ENCODE peak calls at places on chromosomes 11 and 22, in eight cellular contexts. O is lower lobe of right lung, I is aorta, H is GM06990, S is GM23248, X is mesenchymal stem cell, V is left ventricle myocardium inferior, L is SK-N-SH. J is an unnamed sample.

GRCh38 chr22:47175151-47175760 is 412.8 kb downstream of the TBC1D22A start:
- DNase-seq in O (no peak), I (no peak), H (peak), S (peak), X (no peak), V (no peak), L (no peak), J (no peak)

GRCh38 chr11:69138265-69138664 is 17.5 kb upstream of the SMIM38 start:
- DNase-seq in O (no peak), I (no peak), H (no peak), S (peak), X (peak), V (no peak), L (no peak), J (no peak)

GRCh38 chr11:75276696-75277095 is 36.1 kb downstream of the TPBGL start:
- DNase-seq in O (no peak), I (no peak), H (no peak), S (no peak), X (no peak), V (no peak), L (no peak), J (no peak)

GRCh38 chr11:86473991-86474833 is 99.5 kb downstream of the CCDC81 start:
- DNase-seq in O (no peak), I (peak), H (no peak), S (peak), X (peak), V (peak), L (no peak), J (no peak)

GRCh38 chr22:46349681-46350080 is 14.2 kb downstream of the TRMU start:
- DNase-seq in O (peak), I (peak), H (no peak), S (no peak), X (no peak), V (no peak), L (no peak), J (no peak)

GRCh38 chr22:19822301-19823117 is 32.2 kb downstream of the GNB1L start:
- DNase-seq in O (peak), I (peak), H (no peak), S (no peak), X (no peak), V (no peak), L (peak), J (no peak)

GRCh38 chr11:71188886-71189767 is 63.2 kb downstream of the SHANK2 start:
- DNase-seq in O (no peak), I (peak), H (no peak), S (no peak), X (no peak), V (no peak), L (no peak), J (no peak)

GRCh38 chr11:127925430-127925829 is 661.9 kb downstream of the ETS1 start:
- DNase-seq in O (no peak), I (no peak), H (no peak), S (peak), X (no peak), V (no peak), L (no peak), J (no peak)

GRCh38 chr11:75189911-75190310 is 39.0 kb downstream of the SLCO2B1 start:
- DNase-seq in O (no peak), I (peak), H (no peak), S (peak), X (no peak), V (no peak), L (no peak), J (no peak)

GRCh38 chr11:134944986-134945385 is 532.9 kb upstream of the B3GAT1 start:
- DNase-seq in O (no peak), I (no peak), H (no peak), S (no peak), X (no peak), V (no peak), L (no peak), J (no peak)

GRCh38 chr11:81222491-81222890 is 1511.2 kb downstream of the FAM181B start:
- DNase-seq in O (no peak), I (no peak), H (no peak), S (no peak), X (no peak), V (no peak), L (no peak), J (no peak)

DNA sequence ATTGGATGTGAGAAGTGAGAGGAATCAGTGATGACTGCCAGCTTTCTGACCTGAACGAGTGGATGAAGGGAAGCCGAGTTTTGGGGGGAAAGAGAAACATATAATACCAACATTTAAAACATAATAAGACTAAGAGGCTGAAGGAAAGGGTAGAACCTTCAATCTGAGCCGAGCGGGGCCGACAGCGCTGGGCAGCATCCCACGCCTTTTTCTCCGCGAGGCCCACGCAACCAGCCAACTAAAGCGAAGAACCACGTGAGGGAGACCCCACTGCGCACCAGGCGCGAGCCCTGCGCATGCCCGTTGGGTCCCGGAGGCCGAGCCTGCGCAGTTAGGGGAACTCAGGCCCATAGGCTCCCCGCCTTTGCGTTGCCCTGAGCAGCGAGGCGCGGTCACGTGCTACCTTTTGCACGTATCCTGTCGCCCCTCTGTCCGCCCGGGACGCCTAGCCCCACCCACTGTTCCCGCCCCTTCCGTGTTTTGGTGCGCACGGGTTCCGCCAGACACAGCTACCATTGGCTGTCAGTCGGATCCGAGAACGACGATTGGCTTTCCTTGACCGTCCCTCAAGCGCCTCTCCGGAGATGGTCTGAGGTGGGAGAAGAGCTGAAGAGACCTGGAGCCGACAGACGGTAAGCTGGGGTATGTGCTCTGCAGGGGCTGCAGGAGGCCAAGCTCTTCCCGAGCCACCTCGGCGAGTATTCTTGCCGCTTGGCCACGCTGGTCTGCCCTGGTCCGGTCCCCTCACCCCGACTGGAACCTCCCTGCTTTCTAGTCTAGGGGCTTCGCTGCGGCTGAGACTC is at the start of gene HINFP:
- DNase-seq in O (peak), I (peak), H (peak), S (peak), X (peak), V (peak), L (peak), J (peak)
- H3K4me3 ChIP-seq in O (peak), I (peak), H (peak), S (peak), X (peak), V (peak), L (peak), J (peak)

GRCh38 chr22:36795633-36796032 is 19.7 kb upstream of the IFT27 start:
- DNase-seq in O (no peak), I (no peak), H (no peak), S (no peak), X (no peak), V (no peak), L (no peak), J (no peak)

GRCh38 chr22:36787594-36787993 is 11.7 kb upstream of the IFT27 start:
- DNase-seq in O (no peak), I (no peak), H (no peak), S (no peak), X (no peak), V (no peak), L (no peak), J (no peak)

DNA sequence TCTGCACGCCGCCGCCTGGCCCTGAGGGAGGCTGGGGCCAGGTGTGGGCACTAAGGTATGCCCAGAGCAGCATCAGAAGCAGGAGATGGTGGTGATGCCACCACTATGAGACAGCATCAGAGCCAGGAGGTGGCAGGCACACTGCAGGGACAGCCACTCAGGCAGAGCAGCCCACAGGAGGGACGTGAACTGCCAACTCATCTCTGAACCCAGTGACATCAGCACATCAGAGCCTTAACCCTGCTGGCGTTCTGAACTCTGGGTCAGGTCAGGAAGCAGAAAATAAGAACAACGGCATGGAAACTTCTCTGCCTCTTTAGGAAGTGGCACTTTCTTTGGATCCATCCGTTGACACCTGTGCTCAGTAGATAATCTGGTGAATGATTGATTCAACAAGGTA is 14.7 kb upstream of the IFT27 start:
- DNase-seq in O (no peak), I (no peak), H (peak), S (no peak), X (no peak), V (no peak), L (no peak), J (no peak)
- H3K4me3 ChIP-seq in O (no peak), I (no peak), H (no peak), S (no peak), X (no peak), V (no peak), L (no peak), J (no peak)

GRCh38 chr22:39437836-39438704 is 18.7 kb upstream of the MGAT3 start:
- DNase-seq in O (no peak), I (no peak), H (no peak), S (no peak), X (no peak), V (no peak), L (no peak), J (no peak)
- H3K4me3 ChIP-seq in O (peak), I (no peak), H (no peak), S (no peak), X (no peak), V (peak), L (no peak), J (no peak)

GRCh38 chr11:73001615-73002014 is 140.5 kb downstream of the FCHSD2 start:
- DNase-seq in O (no peak), I (no peak), H (no peak), S (no peak), X (no peak), V (no peak), L (no peak), J (no peak)

GRCh38 chr11:73009972-73010371 is 132.1 kb downstream of the FCHSD2 start:
- DNase-seq in O (no peak), I (no peak), H (no peak), S (no peak), X (no peak), V (no peak), L (no peak), J (no peak)

GRCh38 chr11:73003083-73003482 is 139.0 kb downstream of the FCHSD2 start:
- DNase-seq in O (no peak), I (no peak), H (peak), S (no peak), X (no peak), V (no peak), L (no peak), J (no peak)

GRCh38 chr11:73004088-73004487 is 138.0 kb downstream of the FCHSD2 start:
- DNase-seq in O (no peak), I (no peak), H (peak), S (no peak), X (no peak), V (no peak), L (no peak), J (no peak)
- H3K4me3 ChIP-seq in O (no peak), I (no peak), H (no peak), S (no peak), X (no peak), V (no peak), L (no peak), J (no peak)

GRCh38 chr11:1484061-1484671 is 2.4 kb downstream of the MOB2 start:
- DNase-seq in O (peak), I (peak), H (no peak), S (no peak), X (no peak), V (peak), L (no peak), J (no peak)

GRCh38 chr11:1486054-1486825 is at the start of gene MOB2:
- DNase-seq in O (peak), I (peak), H (no peak), S (no peak), X (no peak), V (peak), L (no peak), J (no peak)

GRCh38 chr11:1483445-1483961 is 3.1 kb downstream of the MOB2 start:
- DNase-seq in O (peak), I (peak), H (no peak), S (no peak), X (no peak), V (peak), L (no peak), J (no peak)

GRCh38 chr11:1485504-1485885 is 1.1 kb downstream of the MOB2 start:
- DNase-seq in O (peak), I (peak), H (no peak), S (no peak), X (no peak), V (peak), L (no peak), J (no peak)

GRCh38 chr11:1484716-1485503 is 1.7 kb downstream of the MOB2 start:
- DNase-seq in O (peak), I (peak), H (no peak), S (no peak), X (no peak), V (peak), L (no peak), J (no peak)
- H3K4me3 ChIP-seq in O (no peak), I (peak), H (no peak), S (no peak), X (no peak), V (peak), L (no peak), J (no peak)

GRCh38 chr11:65165847-65166317 is 4.2 kb upstream of the SPDYC start:
- DNase-seq in O (no peak), I (no peak), H (no peak), S (peak), X (no peak), V (no peak), L (no peak), J (no peak)
- H3K4me3 ChIP-seq in O (peak), I (no peak), H (no peak), S (peak), X (no peak), V (peak), L (no peak), J (no peak)